ENCODE peak calls at places on chromosome 4, in nine cellular contexts. T is progenitor cell of endocrine pancreas, N is coronary artery, K is T-helper 17 cell, O is fibroblast of lung, S is right atrium auricular region, I is mammary epithelial cell, C is HCT116, Y is cardiac muscle cell. A is an unnamed sample.

GRCh38 chr4:4985844-4986243 is 33.4 kb downstream of the CYTL1 start:
- DNase-seq in Y (no peak), O (no peak), C (no peak), N (no peak), K (no peak), T (no peak), S (no peak), I (no peak), A (no peak)

GRCh38 chr4:185566972-185567749 is 31.9 kb upstream of the PDLIM3 start:
- DNase-seq in T (no peak), K (no peak), O (peak; percentile 90), Y (peak; percentile 53), C (no peak), I (no peak), N (peak; percentile 85), S (peak; percentile 87), A (no peak)

GRCh38 chr4:141246683-141247429 is 26.2 kb downstream of the ZNF330 start:
- DNase-seq in N (no peak), K (no peak), I (no peak), T (no peak), C (no peak), S (no peak), Y (no peak), O (no peak), A (no peak)

GRCh38 chr4:157270108-157270507 is 49.6 kb downstream of the GRIA2 start:
- DNase-seq in N (no peak), S (no peak), O (no peak), T (no peak), K (no peak), Y (no peak), C (no peak), I (no peak), A (no peak)

GRCh38 chr4:113539408-113539807 is 222.1 kb downstream of the CAMK2D start:
- DNase-seq in N (no peak), Y (no peak), I (peak; percentile 39), T (no peak), S (no peak), O (peak; percentile 67), K (no peak), C (peak; percentile 31), A (no peak)

GRCh38 chr4:23746672-23747071 is 143.2 kb downstream of the PPARGC1A start:
- DNase-seq in C (no peak), Y (no peak), S (no peak), N (no peak), O (no peak), K (no peak), T (no peak), I (no peak), A (no peak)

GRCh38 chr4:118281611-118282442 is 71.0 kb downstream of the PRSS12 start:
- DNase-seq in K (no peak), T (no peak), O (peak; percentile 53), S (no peak), Y (peak; percentile 17), N (no peak), C (no peak), I (peak; percentile 51), A (no peak)

GRCh38 chr4:8775751-8776355 is 95.8 kb downstream of the HMX1 start:
- DNase-seq in O (no peak), N (no peak), S (no peak), I (no peak), C (no peak), Y (no peak), K (no peak), T (no peak), A (no peak)

GRCh38 chr4:38071801-38072567 is 111.8 kb downstream of the PTTG2 start:
- DNase-seq in Y (peak; percentile 34), K (no peak), C (no peak), S (no peak), N (no peak), T (no peak), I (no peak), O (peak; percentile 73), A (no peak)

GRCh38 chr4:40377462-40378385 is 42.6 kb downstream of the CHRNA9 start:
- DNase-seq in N (no peak), O (peak; percentile 31), I (peak; percentile 49), S (no peak), K (no peak), C (no peak), T (no peak), Y (no peak), A (peak; percentile 89)

GRCh38 chr4:20538922-20539321 is 161.3 kb upstream of the PACRGL start:
- DNase-seq in I (no peak), S (no peak), C (no peak), T (no peak), N (no peak), O (no peak), Y (no peak), K (no peak), A (no peak)

GRCh38 chr4:72911316-72911715 is 158.2 kb downstream of the COX18 start:
- DNase-seq in O (no peak), S (no peak), N (no peak), K (no peak), I (no peak), C (no peak), Y (no peak), T (no peak), A (no peak)

GRCh38 chr4:132344924-132345828 is 803.9 kb upstream of the PCDH10 start:
- DNase-seq in O (no peak), K (no peak), T (no peak), N (no peak), Y (no peak), I (no peak), C (no peak), S (no peak), A (peak; percentile 39)

GRCh38 chr4:136637071-136637777 is 895.1 kb downstream of the PCDH18 start:
- DNase-seq in Y (peak; percentile 44), O (peak; percentile 18), I (no peak), K (no peak), T (no peak), S (no peak), N (no peak), C (peak; percentile 15), A (no peak)

GRCh38 chr4:92111493-92111892 is 192.3 kb upstream of the GRID2 start:
- DNase-seq in K (no peak), Y (no peak), I (no peak), O (no peak), T (no peak), S (no peak), C (no peak), N (no peak), A (no peak)

GRCh38 chr4:1523033-1523432 is 116.8 kb upstream of the NKX1-1 start:
- DNase-seq in T (no peak), O (no peak), I (no peak), C (no peak), S (no peak), K (no peak), N (no peak), Y (no peak), A (no peak)

GRCh38 chr4:53576676-53577372 is 14.5 kb downstream of the LNX1 start:
- DNase-seq in T (no peak), K (no peak), C (no peak), S (no peak), I (no peak), N (no peak), O (peak; percentile 83), Y (no peak), A (no peak)

GRCh38 chr4:183173580-183174526 is 74.8 kb downstream of the WWC2 start:
- DNase-seq in I (no peak), O (no peak), Y (no peak), C (no peak), T (no peak), N (no peak), S (no peak), K (no peak), A (no peak)

GRCh38 chr4:128830906-128831525 is 21.5 kb downstream of the JADE1 start:
- DNase-seq in C (no peak), Y (no peak), N (no peak), I (no peak), K (no peak), T (no peak), S (no peak), O (no peak), A (no peak)

GRCh38 chr4:73019462-73020047 is 50.0 kb downstream of the COX18 start:
- DNase-seq in N (no peak), S (no peak), K (no peak), O (peak; percentile 63), I (peak; percentile 19), Y (peak; percentile 69), T (no peak), C (peak; percentile 23), A (no peak)

GRCh38 chr4:57131849-57132745 is 21.9 kb upstream of the IGFBP7 start:
- DNase-seq in N (no peak), T (no peak), K (no peak), S (no peak), I (peak; percentile 57), O (no peak), C (no peak), Y (peak; percentile 11), A (no peak)

GRCh38 chr4:152128356-152128755 is 367.5 kb upstream of the GATB start:
- DNase-seq in Y (no peak), S (no peak), N (no peak), K (no peak), O (no peak), C (no peak), I (no peak), T (no peak), A (no peak)

GRCh38 chr4:89583106-89583505 is 253.9 kb downstream of the SNCA start:
- DNase-seq in K (no peak), N (no peak), S (no peak), C (no peak), I (no peak), Y (no peak), O (no peak), T (no peak), A (no peak)